ENCODE peak calls at places on chromosomes 6 and 20, in five cellular contexts. Z is stimulated activated CD4-positive, alpha-beta T cell treated with anti-CD3 and anti-CD28 coated beads, Interleukin-1b, Interleukin-23, amount 100 ng/mL, for 1 hour; Y is anterior cingulate cortex; J is skeletal muscle cell; U is ureter. M is an unnamed sample.

GRCh38 chr20:38727602-38728236 is 3.4 kb downstream of the SLC32A1 start:
- DNase-seq in J (no peak), Z (no peak), U (no peak), Y (no peak), M (no peak)

GRCh38 chr20:3932277-3933073 is 43.3 kb downstream of the PANK2 start:
- DNase-seq in Z (no peak), Y (no peak), J (no peak), U (no peak), M (no peak)

GRCh38 chr6:15001511-15001910 is 244.4 kb upstream of the JARID2 start:
- DNase-seq in U (no peak), Y (no peak), Z (no peak), J (no peak), M (no peak)

GRCh38 chr6:3612341-3613041 is 139.0 kb downstream of the PXDC1 start:
- DNase-seq in Z (no peak), U (peak), Y (no peak), J (peak), M (no peak)

GRCh38 chr20:17854307-17854903 is 114.2 kb downstream of the SNX5 start:
- DNase-seq in J (no peak), Y (peak), U (no peak), Z (no peak), M (no peak)

GRCh38 chr6:168111911-168112310 is 32.9 kb upstream of the FRMD1 start:
- DNase-seq in Y (no peak), Z (no peak), J (no peak), U (no peak), M (no peak)

GRCh38 chr6:42226251-42227143 is 8.8 kb upstream of the MRPS10 start:
- DNase-seq in J (no peak), Y (no peak), Z (no peak), U (peak), M (no peak)

GRCh38 chr6:116409756-116410155 is 39.0 kb downstream of the DSE start:
- DNase-seq in U (no peak), J (no peak), Y (no peak), Z (no peak), M (no peak)

GRCh38 chr6:56144538-56145324 is 102.6 kb downstream of the COL21A1 start:
- DNase-seq in Y (no peak), Z (no peak), U (no peak), J (peak), M (no peak)

GRCh38 chr20:33811763-33812672 is 870 bp downstream of the CHMP4B start:
- DNase-seq in U (peak), Y (no peak), J (peak), Z (no peak), M (peak)

GRCh38 chr6:72580281-72580940 is 41.5 kb upstream of the KCNQ5 start:
- DNase-seq in Y (peak), J (peak), Z (no peak), U (no peak), M (no peak)

GRCh38 chr20:17671565-17671964 is 10.5 kb downstream of the RRBP1 start:
- DNase-seq in Z (no peak), J (no peak), U (no peak), Y (no peak), M (no peak)

GRCh38 chr20:44745560-44746366 is at the start of gene KCNK15:
- DNase-seq in Y (no peak), J (no peak), Z (no peak), U (no peak), M (no peak)

GRCh38 chr6:66717786-66718185 is 1010.8 kb upstream of the EYS start:
- DNase-seq in Z (no peak), J (no peak), Y (no peak), U (no peak), M (no peak)

GRCh38 chr6:83086751-83087150 is 19.3 kb downstream of the DOP1A start:
- DNase-seq in U (no peak), Y (no peak), Z (no peak), J (no peak), M (no peak)

GRCh38 chr6:106974337-106974998 is at the start of gene CD24:
- DNase-seq in U (peak), Y (no peak), Z (no peak), J (no peak), M (no peak)

GRCh38 chr20:10555865-10556308 is 117.9 kb downstream of the JAG1 start:
- DNase-seq in U (no peak), Z (no peak), J (peak), Y (no peak), M (no peak)

GRCh38 chr20:14707865-14708574 is 370.6 kb upstream of the FLRT3 start:
- DNase-seq in J (no peak), Z (no peak), U (no peak), Y (no peak), M (no peak)

GRCh38 chr6:38322123-38322522 is 317.6 kb downstream of the BTBD9 start:
- DNase-seq in Z (no peak), U (no peak), Y (no peak), J (no peak), M (no peak)